ENCODE peak calls at places on chromosomes 3 and 15, in four cellular contexts. Q is esophagus muscularis mucosa, K is endothelial cell, G is Calu3. I is an unnamed sample.

GRCh38 chr3:189860296-189860695 is 229.1 kb downstream of the TP63 start:
- DNase-seq in K (no peak), G (no peak), Q (no peak), I (no peak)

GRCh38 chr15:84669726-84670125 is 11.7 kb upstream of the NMB start:
- DNase-seq in Q (no peak), K (no peak), G (no peak), I (peak)

GRCh38 chr3:141530133-141530768 is 43.4 kb downstream of the RASA2 start:
- DNase-seq in G (no peak), K (no peak), Q (no peak), I (no peak)

GRCh38 chr3:160399347-160400047 is at the start of gene SMC4:
- DNase-seq in G (peak), Q (peak), K (peak), I (peak)

GRCh38 chr3:183845608-183846288 is 20.4 kb upstream of the MAP6D1 start:
- DNase-seq in G (no peak), Q (no peak), K (no peak), I (no peak)

GRCh38 chr3:71101014-71101413 is 482.5 kb downstream of the FOXP1 start:
- DNase-seq in K (no peak), G (no peak), Q (no peak), I (no peak)

GRCh38 chr3:176514297-176514696 is 683.0 kb downstream of the TBL1XR1 start:
- DNase-seq in G (peak), K (peak), Q (no peak), I (no peak)

GRCh38 chr3:192957441-192957951 is 39.8 kb upstream of the MB21D2 start:
- DNase-seq in G (peak), Q (no peak), K (no peak), I (no peak)

GRCh38 chr3:24522155-24522579 is 27.5 kb upstream of the THRB start:
- DNase-seq in K (peak), Q (no peak), G (no peak), I (no peak)

GRCh38 chr3:101928890-101929289 is 79.6 kb downstream of the NFKBIZ start:
- DNase-seq in G (peak), Q (no peak), K (no peak), I (no peak)

GRCh38 chr15:58284293-58284692 is 146.1 kb downstream of the AQP9 start:
- DNase-seq in K (no peak), G (no peak), Q (no peak), I (no peak)

GRCh38 chr3:11452988-11453847 is 181.0 kb downstream of the ATG7 start:
- DNase-seq in Q (no peak), K (no peak), G (no peak), I (no peak)

GRCh38 chr3:187243933-187244564 is 46.8 kb downstream of the RTP1 start:
- DNase-seq in K (no peak), Q (no peak), G (no peak), I (no peak)

GRCh38 chr15:78859971-78860733 is 12.5 kb upstream of the MORF4L1 start:
- DNase-seq in K (peak), Q (no peak), G (peak), I (peak)

GRCh38 chr3:192836469-192836820 is 81.2 kb downstream of the MB21D2 start:
- DNase-seq in Q (no peak), G (no peak), K (no peak), I (no peak)

GRCh38 chr3:96466441-96466840 is 348.0 kb upstream of the EPHA6 start:
- DNase-seq in G (no peak), K (no peak), Q (no peak), I (no peak)

GRCh38 chr3:46926871-46927717 is 49.5 kb downstream of the CCDC12 start:
- DNase-seq in K (no peak), Q (no peak), G (no peak), I (no peak)

GRCh38 chr3:171142985-171143384 is 116.5 kb upstream of the SLC2A2 start:
- DNase-seq in Q (no peak), K (no peak), G (no peak), I (peak)

GRCh38 chr3:72821170-72821781 is 27.0 kb downstream of the SHQ1 start:
- DNase-seq in Q (no peak), G (peak), K (no peak), I (no peak)

GRCh38 chr15:51687565-51687964 is 6.3 kb downstream of the SCG3 start:
- DNase-seq in K (no peak), G (no peak), Q (no peak), I (no peak)

GRCh38 chr3:159169828-159170227 is 368.0 kb downstream of the MFSD1 start:
- DNase-seq in Q (no peak), G (peak), K (no peak), I (no peak)

GRCh38 chr3:102722317-102722716 is 287.5 kb downstream of the ZPLD1 start:
- DNase-seq in K (no peak), Q (no peak), G (no peak), I (no peak)

GRCh38 chr3:61924065-61924740 is 362.8 kb downstream of the PTPRG start:
- DNase-seq in Q (peak), G (no peak), K (peak), I (no peak)

GRCh38 chr15:63107895-63108546 is 13.6 kb upstream of the LACTB start:
- DNase-seq in K (no peak), G (peak), Q (no peak), I (no peak)

GRCh38 chr15:95990833-95991232 is 339.7 kb upstream of the NR2F2 start:
- DNase-seq in Q (no peak), K (no peak), G (no peak), I (no peak)

GRCh38 chr3:4741106-4741403 is 238.2 kb upstream of the BHLHE40 start:
- DNase-seq in G (no peak), Q (no peak), K (no peak), I (no peak)

GRCh38 chr3:187878776-187879524 is 133.7 kb upstream of the BCL6 start:
- DNase-seq in Q (no peak), K (no peak), G (no peak), I (no peak)

GRCh38 chr3:27756877-27757276 is 34.8 kb upstream of the EOMES start:
- DNase-seq in G (no peak), K (no peak), Q (no peak), I (no peak)

GRCh38 chr15:57533062-57533735 is 58.5 kb upstream of the MYZAP start:
- DNase-seq in Q (no peak), K (no peak), G (no peak), I (no peak)

GRCh38 chr3:33077976-33078375 is 19.0 kb downstream of the GLB1 start:
- DNase-seq in Q (no peak), K (no peak), G (no peak), I (no peak)

GRCh38 chr15:25859838-25860645 is 3.1 kb downstream of the ATP10A start:
- DNase-seq in K (no peak), Q (no peak), G (no peak), I (peak)

GRCh38 chr3:11698326-11699082 is 54.8 kb upstream of the VGLL4 start:
- DNase-seq in Q (no peak), K (no peak), G (no peak), I (no peak)

GRCh38 chr3:132554437-132554836 is 42.6 kb upstream of the ACKR4 start:
- DNase-seq in G (no peak), K (no peak), Q (no peak), I (no peak)

GRCh38 chr15:36265422-36265821 is 314.0 kb upstream of the CDIN1 start:
- DNase-seq in Q (no peak), K (no peak), G (no peak), I (no peak)

GRCh38 chr3:123648696-123649405 is 64.0 kb upstream of the HACD2 start:
- DNase-seq in K (no peak), Q (no peak), G (no peak), I (no peak)

GRCh38 chr3:123650101-123650500 is 65.2 kb upstream of the HACD2 start:
- DNase-seq in Q (no peak), G (no peak), K (peak), I (no peak)

GRCh38 chr3:123652346-123652984 is 67.6 kb upstream of the HACD2 start:
- DNase-seq in K (peak), G (peak), Q (peak), I (peak)

GRCh38 chr3:123655400-123655799 is 70.5 kb upstream of the HACD2 start:
- DNase-seq in G (no peak), K (no peak), Q (no peak), I (no peak)

DNA sequence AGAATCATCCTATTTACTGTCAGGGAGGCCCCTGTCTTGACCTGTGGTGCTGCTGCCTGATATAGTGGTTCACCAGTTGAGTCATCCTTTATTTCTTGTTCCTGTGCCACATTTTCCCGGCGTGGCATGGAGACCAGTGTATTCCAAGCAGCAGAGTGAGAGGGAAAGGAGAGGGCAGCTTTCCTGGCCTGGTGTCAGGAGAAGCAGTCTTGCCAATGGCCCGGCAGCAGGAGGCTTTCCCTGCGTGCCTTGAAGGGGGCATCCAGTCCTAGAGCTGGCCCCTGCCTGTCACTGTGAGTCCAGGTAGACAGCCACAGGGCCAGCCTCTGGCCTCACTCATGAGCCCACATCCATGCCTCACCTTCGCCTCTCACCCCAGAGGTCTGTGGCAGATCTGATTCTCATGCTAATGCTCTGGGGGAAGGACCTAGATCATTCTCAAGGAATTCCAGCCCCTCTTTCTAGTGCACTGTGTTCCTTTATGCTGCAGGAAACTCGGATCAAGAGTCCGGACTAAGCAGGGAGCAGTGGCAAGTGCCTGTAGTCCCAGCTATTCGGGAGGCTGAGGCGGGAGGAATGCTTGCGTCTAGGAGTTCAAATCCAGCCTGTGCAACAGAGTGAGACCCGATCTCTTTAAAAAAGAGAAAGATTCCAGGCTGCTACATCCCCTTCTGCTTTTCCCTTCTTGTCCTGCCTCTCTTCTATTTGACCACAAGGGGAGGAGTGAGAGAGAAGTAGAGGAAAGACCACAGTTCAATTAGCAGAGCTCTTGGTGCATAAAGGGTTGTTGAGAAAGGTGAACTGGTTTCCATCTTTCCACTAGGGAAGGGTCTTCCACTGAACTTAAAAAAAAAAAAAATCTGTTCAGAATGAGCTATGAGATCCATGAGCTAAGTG is 66.8 kb upstream of the HACD2 start:
- DNase-seq in K (no peak), G (no peak), Q (no peak), I (no peak)
- TF ChIP-seq CTCF in K (no peak), G (no peak), Q (no peak), I (no peak)

GRCh38 chr3:35908366-35909232 is 269.3 kb downstream of the ARPP21 start:
- DNase-seq in Q (no peak), K (peak), G (peak), I (peak)
- TF ChIP-seq CTCF in Q (peak), K (peak), G (peak), I (peak)

DNA sequence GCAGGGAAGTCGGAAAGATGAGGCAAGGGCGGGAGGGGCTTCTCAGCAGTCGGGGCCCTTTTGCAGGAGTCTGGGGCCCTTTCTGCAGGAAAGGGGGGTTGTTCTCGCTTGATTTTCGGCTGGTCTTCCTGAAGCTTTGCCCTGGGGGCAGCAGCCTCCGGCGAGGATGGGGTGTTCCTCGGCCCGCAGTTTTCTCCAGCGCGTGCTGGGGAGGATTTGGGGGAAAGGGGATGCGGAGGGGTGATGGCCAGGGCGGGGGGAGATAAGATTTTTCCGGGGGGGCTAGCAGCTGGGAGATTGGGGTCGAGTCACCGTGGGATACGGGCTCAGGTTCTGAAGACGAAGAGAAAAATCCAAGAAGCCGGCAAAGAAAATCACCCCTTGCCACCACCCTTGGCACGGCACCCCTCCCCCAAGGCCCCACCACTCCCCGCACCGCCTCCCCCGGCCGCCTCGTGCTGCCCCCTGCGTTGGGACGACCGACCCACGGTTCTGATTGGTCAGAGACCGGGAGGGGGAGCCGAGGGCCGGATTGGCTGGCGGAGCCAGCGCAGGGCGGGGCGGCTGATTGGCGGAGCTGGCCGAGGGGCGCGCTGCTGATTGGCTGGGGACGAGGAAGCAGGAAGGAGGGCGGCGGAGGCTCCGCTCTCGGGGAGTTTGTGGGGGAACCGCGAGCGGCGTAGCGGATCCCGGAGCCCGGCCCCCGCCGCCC is at the start of gene BAHD1:
- DNase-seq in Q (peak), G (peak), K (peak), I (peak)
- TF ChIP-seq CTCF in Q (peak), G (no peak), K (no peak), I (no peak)

GRCh38 chr3:153513236-153513635 is 351.2 kb downstream of the RAP2B start:
- DNase-seq in G (peak), Q (no peak), K (peak), I (no peak)
- TF ChIP-seq CTCF in G (peak), Q (peak), K (peak), I (peak)

GRCh38 chr3:194138098-194138474 is 2.1 kb downstream of the HES1 start:
- DNase-seq in K (no peak), G (no peak), Q (no peak), I (no peak)
- TF ChIP-seq CTCF in K (no peak), G (peak), Q (no peak), I (peak)

I was measured in osteocyte.